ENCODE peak calls at places on chromosomes 1 and 21, in ten cellular contexts. One of them, this sample, is unnamed.

GRCh38 chr1:36248250-36248894 is 24.1 kb downstream of the THRAP3 start:
- DNase-seq in left ventricle myocardium inferior: peak
- DNase-seq in HFF-Myc: peak
- DNase-seq in GM12865: no peak
- DNase-seq in BJ: peak
- DNase-seq in choroid plexus epithelial cell: peak
- DNase-seq in A549: peak
- DNase-seq in thyroid gland: peak
- DNase-seq in spleen: no peak
- DNase-seq in hepatocyte: peak
- DNase-seq in this sample: peak

GRCh38 chr1:185096531-185096930 is 51.2 kb downstream of the RNF2 start:
- DNase-seq in A549: no peak
- DNase-seq in thyroid gland: no peak
- DNase-seq in GM12865: no peak
- DNase-seq in left ventricle myocardium inferior: no peak
- DNase-seq in choroid plexus epithelial cell: no peak
- DNase-seq in hepatocyte: no peak
- DNase-seq in spleen: no peak
- DNase-seq in HFF-Myc: no peak
- DNase-seq in BJ: no peak
- DNase-seq in this sample: no peak

GRCh38 chr21:44047996-44048560 is 36.0 kb downstream of the TRAPPC10 start:
- DNase-seq in thyroid gland: no peak
- DNase-seq in hepatocyte: no peak
- DNase-seq in choroid plexus epithelial cell: no peak
- DNase-seq in A549: no peak
- DNase-seq in GM12865: no peak
- DNase-seq in left ventricle myocardium inferior: no peak
- DNase-seq in HFF-Myc: no peak
- DNase-seq in BJ: no peak
- DNase-seq in spleen: no peak
- DNase-seq in this sample: no peak

GRCh38 chr1:91529856-91530255 is 29.2 kb downstream of the CDC7 start:
- DNase-seq in choroid plexus epithelial cell: peak
- DNase-seq in BJ: no peak
- DNase-seq in left ventricle myocardium inferior: no peak
- DNase-seq in thyroid gland: peak
- DNase-seq in HFF-Myc: peak
- DNase-seq in A549: peak
- DNase-seq in spleen: no peak
- DNase-seq in hepatocyte: no peak
- DNase-seq in GM12865: peak
- DNase-seq in this sample: no peak

GRCh38 chr1:211577277-211577825 is 1.6 kb downstream of the SLC30A1 start:
- DNase-seq in spleen: no peak
- DNase-seq in BJ: no peak
- DNase-seq in thyroid gland: no peak
- DNase-seq in left ventricle myocardium inferior: no peak
- DNase-seq in choroid plexus epithelial cell: no peak
- DNase-seq in A549: no peak
- DNase-seq in HFF-Myc: peak
- DNase-seq in GM12865: no peak
- DNase-seq in hepatocyte: no peak
- DNase-seq in this sample: no peak

GRCh38 chr1:161225178-161225533 is 704 bp upstream of the TOMM40L start:
- DNase-seq in BJ: no peak
- DNase-seq in GM12865: no peak
- DNase-seq in HFF-Myc: no peak
- DNase-seq in A549: no peak
- DNase-seq in hepatocyte: no peak
- DNase-seq in spleen: peak
- DNase-seq in thyroid gland: no peak
- DNase-seq in left ventricle myocardium inferior: no peak
- DNase-seq in choroid plexus epithelial cell: no peak
- DNase-seq in this sample: no peak

GRCh38 chr1:44926311-44926781 is 60.0 kb downstream of the EIF2B3 start:
- DNase-seq in HFF-Myc: no peak
- DNase-seq in BJ: peak
- DNase-seq in left ventricle myocardium inferior: no peak
- DNase-seq in A549: no peak
- DNase-seq in choroid plexus epithelial cell: peak
- DNase-seq in GM12865: no peak
- DNase-seq in hepatocyte: no peak
- DNase-seq in spleen: no peak
- DNase-seq in thyroid gland: no peak
- DNase-seq in this sample: peak

GRCh38 chr1:222073307-222073995 is 331.6 kb upstream of the DUSP10 start:
- DNase-seq in HFF-Myc: no peak
- DNase-seq in choroid plexus epithelial cell: peak
- DNase-seq in A549: peak
- DNase-seq in hepatocyte: peak
- DNase-seq in spleen: no peak
- DNase-seq in thyroid gland: no peak
- DNase-seq in BJ: peak
- DNase-seq in left ventricle myocardium inferior: no peak
- DNase-seq in GM12865: no peak
- DNase-seq in this sample: peak

GRCh38 chr1:197633447-197634039 is 141.7 kb downstream of the DENND1B start:
- DNase-seq in A549: no peak
- DNase-seq in thyroid gland: no peak
- DNase-seq in left ventricle myocardium inferior: no peak
- DNase-seq in spleen: peak
- DNase-seq in GM12865: no peak
- DNase-seq in choroid plexus epithelial cell: no peak
- DNase-seq in HFF-Myc: no peak
- DNase-seq in hepatocyte: no peak
- DNase-seq in BJ: no peak
- DNase-seq in this sample: no peak

GRCh38 chr1:197632651-197633050 is 142.6 kb downstream of the DENND1B start:
- DNase-seq in HFF-Myc: no peak
- DNase-seq in spleen: no peak
- DNase-seq in GM12865: no peak
- DNase-seq in BJ: no peak
- DNase-seq in A549: no peak
- DNase-seq in choroid plexus epithelial cell: no peak
- DNase-seq in hepatocyte: no peak
- DNase-seq in left ventricle myocardium inferior: no peak
- DNase-seq in thyroid gland: no peak
- DNase-seq in this sample: no peak

GRCh38 chr1:197632000-197632399 is 143.3 kb downstream of the DENND1B start:
- DNase-seq in hepatocyte: no peak
- DNase-seq in left ventricle myocardium inferior: no peak
- DNase-seq in thyroid gland: no peak
- DNase-seq in GM12865: no peak
- DNase-seq in spleen: no peak
- DNase-seq in A549: no peak
- DNase-seq in HFF-Myc: no peak
- DNase-seq in choroid plexus epithelial cell: no peak
- DNase-seq in BJ: no peak
- DNase-seq in this sample: no peak

GRCh38 chr1:197638316-197638715 is 137.0 kb downstream of the DENND1B start:
- DNase-seq in A549: no peak
- DNase-seq in BJ: no peak
- DNase-seq in thyroid gland: no peak
- DNase-seq in spleen: no peak
- DNase-seq in hepatocyte: no peak
- DNase-seq in left ventricle myocardium inferior: no peak
- DNase-seq in GM12865: no peak
- DNase-seq in choroid plexus epithelial cell: no peak
- DNase-seq in HFF-Myc: no peak
- DNase-seq in this sample: no peak

GRCh38 chr1:197637406-197637805 is 137.9 kb downstream of the DENND1B start:
- DNase-seq in GM12865: no peak
- DNase-seq in left ventricle myocardium inferior: no peak
- DNase-seq in BJ: no peak
- DNase-seq in hepatocyte: no peak
- DNase-seq in thyroid gland: no peak
- DNase-seq in choroid plexus epithelial cell: no peak
- DNase-seq in A549: no peak
- DNase-seq in HFF-Myc: no peak
- DNase-seq in spleen: no peak
- DNase-seq in this sample: no peak
- H3K4me3 ChIP-seq in GM12865: no peak
- H3K4me3 ChIP-seq in left ventricle myocardium inferior: peak
- H3K4me3 ChIP-seq in BJ: no peak
- H3K4me3 ChIP-seq in hepatocyte: no peak
- H3K4me3 ChIP-seq in thyroid gland: no peak
- H3K4me3 ChIP-seq in choroid plexus epithelial cell: no peak
- H3K4me3 ChIP-seq in A549: no peak
- H3K4me3 ChIP-seq in HFF-Myc: no peak
- H3K4me3 ChIP-seq in spleen: no peak
- H3K4me3 ChIP-seq in this sample: no peak

GRCh38 chr1:228262475-228262874 is 54.6 kb downstream of the OBSCN start:
- DNase-seq in GM12865: no peak
- DNase-seq in BJ: no peak
- DNase-seq in choroid plexus epithelial cell: no peak
- DNase-seq in HFF-Myc: no peak
- DNase-seq in left ventricle myocardium inferior: no peak
- DNase-seq in hepatocyte: no peak
- DNase-seq in A549: no peak
- DNase-seq in spleen: no peak
- DNase-seq in thyroid gland: no peak
- DNase-seq in this sample: no peak

GRCh38 chr1:228261706-228262105 is 53.9 kb downstream of the OBSCN start:
- DNase-seq in GM12865: no peak
- DNase-seq in A549: no peak
- DNase-seq in left ventricle myocardium inferior: no peak
- DNase-seq in thyroid gland: no peak
- DNase-seq in HFF-Myc: no peak
- DNase-seq in spleen: no peak
- DNase-seq in hepatocyte: no peak
- DNase-seq in BJ: no peak
- DNase-seq in choroid plexus epithelial cell: no peak
- DNase-seq in this sample: no peak

GRCh38 chr1:228259368-228259894 is 51.6 kb downstream of the OBSCN start:
- DNase-seq in GM12865: no peak
- DNase-seq in left ventricle myocardium inferior: no peak
- DNase-seq in thyroid gland: no peak
- DNase-seq in hepatocyte: no peak
- DNase-seq in HFF-Myc: no peak
- DNase-seq in spleen: no peak
- DNase-seq in A549: no peak
- DNase-seq in BJ: no peak
- DNase-seq in choroid plexus epithelial cell: no peak
- DNase-seq in this sample: no peak

GRCh38 chr1:228258486-228258885 is 50.6 kb downstream of the OBSCN start:
- DNase-seq in hepatocyte: no peak
- DNase-seq in BJ: no peak
- DNase-seq in A549: no peak
- DNase-seq in thyroid gland: no peak
- DNase-seq in HFF-Myc: no peak
- DNase-seq in spleen: no peak
- DNase-seq in left ventricle myocardium inferior: no peak
- DNase-seq in GM12865: no peak
- DNase-seq in choroid plexus epithelial cell: no peak
- DNase-seq in this sample: no peak

DNA sequence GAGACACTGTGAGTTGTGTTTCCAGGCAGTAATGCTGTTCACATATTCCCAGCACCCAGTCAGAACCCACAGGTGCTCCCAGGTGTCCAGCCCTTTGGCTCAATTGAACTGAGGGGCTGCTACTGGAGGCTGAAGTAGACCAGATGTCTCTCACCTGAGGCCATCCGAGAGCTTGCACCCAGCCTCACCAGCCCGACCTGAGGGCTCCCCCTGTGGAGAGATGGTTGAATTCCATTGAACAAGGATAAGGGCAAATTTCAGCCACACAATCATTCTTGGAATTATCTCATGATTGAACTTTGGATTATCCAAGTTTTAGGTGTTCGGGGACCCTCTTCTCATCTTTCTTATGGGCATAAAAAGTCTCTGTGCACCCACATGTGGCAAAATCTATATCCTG is 52.1 kb downstream of the OBSCN start:
- DNase-seq in spleen: no peak
- DNase-seq in BJ: no peak
- DNase-seq in thyroid gland: no peak
- DNase-seq in left ventricle myocardium inferior: no peak
- DNase-seq in hepatocyte: no peak
- DNase-seq in choroid plexus epithelial cell: no peak
- DNase-seq in A549: no peak
- DNase-seq in GM12865: no peak
- DNase-seq in HFF-Myc: no peak
- DNase-seq in this sample: no peak
- TF ChIP-seq CTCF in spleen: no peak
- TF ChIP-seq CTCF in BJ: peak
- TF ChIP-seq CTCF in thyroid gland: no peak
- TF ChIP-seq CTCF in left ventricle myocardium inferior: no peak
- TF ChIP-seq CTCF in hepatocyte: no peak
- TF ChIP-seq CTCF in choroid plexus epithelial cell: peak
- TF ChIP-seq CTCF in A549: no peak
- TF ChIP-seq CTCF in GM12865: no peak
- TF ChIP-seq CTCF in HFF-Myc: no peak
- TF ChIP-seq CTCF in this sample: no peak

DNA sequence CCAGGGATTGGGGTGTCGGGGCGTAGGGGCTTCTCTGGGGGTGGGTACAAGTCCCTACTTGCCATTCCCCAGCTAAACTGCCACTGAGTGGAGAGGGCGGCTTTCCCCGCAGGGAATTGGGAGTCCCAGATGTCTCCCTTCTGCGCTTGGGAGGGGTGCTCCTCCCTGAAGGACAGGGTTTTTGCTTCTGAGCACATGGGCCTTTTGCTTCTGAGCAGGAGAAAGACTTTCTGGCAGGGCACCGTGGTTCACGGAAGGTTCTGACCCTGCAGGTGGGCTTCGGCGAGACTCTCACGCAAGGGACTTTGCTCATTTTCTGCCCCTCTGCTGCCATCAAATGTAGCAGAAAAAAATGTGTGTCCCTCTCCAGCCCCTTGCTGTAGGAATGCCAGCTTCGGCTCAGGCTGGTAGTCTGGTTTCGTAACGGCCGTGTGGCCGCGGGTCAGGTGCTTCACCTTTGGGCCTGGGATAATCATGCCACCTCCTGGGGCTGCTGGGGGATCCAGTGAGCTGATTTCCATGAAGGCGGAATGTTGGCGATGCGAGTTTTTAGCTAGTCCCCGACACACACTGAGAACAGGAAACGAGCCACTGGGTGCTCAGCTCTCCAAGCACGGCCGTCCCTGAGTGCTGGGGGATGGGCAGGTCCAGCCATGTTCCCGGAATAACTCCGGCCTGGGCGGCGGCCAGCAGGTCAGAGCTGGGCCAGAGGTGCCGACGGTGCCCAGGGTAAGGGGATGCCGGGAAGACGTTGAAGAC is 364.0 kb downstream of the CAMTA1 start:
- DNase-seq in A549: no peak
- DNase-seq in choroid plexus epithelial cell: peak
- DNase-seq in hepatocyte: peak
- DNase-seq in spleen: no peak
- DNase-seq in left ventricle myocardium inferior: peak
- DNase-seq in HFF-Myc: no peak
- DNase-seq in GM12865: no peak
- DNase-seq in thyroid gland: peak
- DNase-seq in BJ: no peak
- DNase-seq in this sample: no peak
- H3K4me3 ChIP-seq in A549: no peak
- H3K4me3 ChIP-seq in choroid plexus epithelial cell: peak
- H3K4me3 ChIP-seq in hepatocyte: no peak
- H3K4me3 ChIP-seq in spleen: no peak
- H3K4me3 ChIP-seq in left ventricle myocardium inferior: peak
- H3K4me3 ChIP-seq in HFF-Myc: no peak
- H3K4me3 ChIP-seq in GM12865: no peak
- H3K4me3 ChIP-seq in thyroid gland: no peak
- H3K4me3 ChIP-seq in BJ: no peak
- H3K4me3 ChIP-seq in this sample: no peak

DNA sequence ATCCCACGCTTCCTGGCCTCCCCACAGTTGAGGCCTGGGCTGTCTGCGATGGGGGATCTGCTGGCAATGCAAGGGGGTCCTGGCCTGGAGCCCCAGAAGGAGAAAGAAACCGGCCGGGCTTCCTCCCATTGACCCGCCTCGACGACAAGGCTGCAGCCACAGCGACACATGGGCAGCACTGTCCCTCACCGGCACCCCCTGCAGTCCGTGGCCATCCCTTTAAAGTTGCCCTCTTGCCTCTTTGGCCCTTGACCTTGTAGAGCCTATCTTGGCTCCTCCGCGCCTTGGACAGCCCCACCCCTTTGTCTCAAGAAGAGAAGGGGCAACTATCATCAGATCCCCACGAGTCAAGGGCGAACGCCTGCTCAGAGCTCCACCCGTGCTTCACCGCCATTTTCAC is 106.0 kb downstream of the CASZ1 start:
- DNase-seq in left ventricle myocardium inferior: no peak
- DNase-seq in BJ: no peak
- DNase-seq in thyroid gland: no peak
- DNase-seq in hepatocyte: no peak
- DNase-seq in A549: no peak
- DNase-seq in spleen: no peak
- DNase-seq in choroid plexus epithelial cell: no peak
- DNase-seq in GM12865: no peak
- DNase-seq in HFF-Myc: no peak
- DNase-seq in this sample: no peak
- TF ChIP-seq CTCF in left ventricle myocardium inferior: no peak
- TF ChIP-seq CTCF in BJ: no peak
- TF ChIP-seq CTCF in thyroid gland: no peak
- TF ChIP-seq CTCF in hepatocyte: no peak
- TF ChIP-seq CTCF in A549: no peak
- TF ChIP-seq CTCF in spleen: no peak
- TF ChIP-seq CTCF in choroid plexus epithelial cell: peak
- TF ChIP-seq CTCF in GM12865: no peak
- TF ChIP-seq CTCF in HFF-Myc: no peak
- TF ChIP-seq CTCF in this sample: no peak

This sample was measured in astrocyte of the cerebellum.